ENCODE peak calls at places on chromosomes 5 and 9, in four cellular contexts. O is D721Med, D is body of pancreas, W is H9. L is an unnamed sample.

GRCh38 chr5:74945561-74946165 is 79.5 kb upstream of the FAM169A start:
- DNase-seq in W (no peak), O (no peak), D (no peak), L (peak; percentile 34)

GRCh38 chr5:36724429-36725332 is 118.3 kb downstream of the SLC1A3 start:
- DNase-seq in O (no peak), D (no peak), W (peak; percentile 59), L (peak; percentile 86)

GRCh38 chr9:93673844-93674334 is 97.5 kb downstream of the PHF2 start:
- DNase-seq in W (peak; percentile 20), D (no peak), O (no peak), L (no peak)

GRCh38 chr5:150043657-150044333 is 42.6 kb downstream of the CSF1R start:
- DNase-seq in D (no peak), W (no peak), O (no peak), L (no peak)

GRCh38 chr9:133644968-133645765 is 9.0 kb downstream of the DBH start:
- DNase-seq in D (no peak), O (no peak), W (no peak), L (no peak)

GRCh38 chr5:14914603-14915277 is 43.2 kb upstream of the ANKH start:
- DNase-seq in D (no peak), W (no peak), O (no peak), L (no peak)

GRCh38 chr5:145979270-145980223 is 43.2 kb downstream of the SH3RF2 start:
- DNase-seq in D (peak; percentile 44), O (no peak), W (no peak), L (no peak)

GRCh38 chr5:14034991-14035390 is 90.5 kb upstream of the DNAH5 start:
- DNase-seq in W (no peak), O (no peak), D (no peak), L (no peak)

GRCh38 chr5:175290379-175290778 is 153.6 kb downstream of the DRD1 start:
- DNase-seq in W (no peak), O (no peak), D (no peak), L (no peak)

GRCh38 chr5:9627541-9627940 is 2.6 kb downstream of the TAS2R1 start:
- DNase-seq in O (no peak), D (no peak), W (no peak), L (no peak)

GRCh38 chr9:123337971-123338370 is 18.0 kb upstream of the CRB2 start:
- DNase-seq in W (no peak), D (no peak), O (no peak), L (no peak)

GRCh38 chr5:103847060-103847459 is 284.5 kb upstream of the NUDT12 start:
- DNase-seq in D (no peak), O (no peak), W (no peak), L (no peak)

GRCh38 chr5:54820346-54820745 is 165.0 kb downstream of the ESM1 start:
- DNase-seq in O (no peak), W (no peak), D (no peak), L (no peak)

GRCh38 chr5:14726066-14726838 is 61.7 kb downstream of the OTULIN start:
- DNase-seq in D (no peak), O (no peak), W (no peak), L (no peak)

GRCh38 chr5:66689522-66690220 is 93.5 kb downstream of the MAST4 start:
- DNase-seq in W (no peak), O (no peak), D (peak; percentile 44), L (no peak)

DNA sequence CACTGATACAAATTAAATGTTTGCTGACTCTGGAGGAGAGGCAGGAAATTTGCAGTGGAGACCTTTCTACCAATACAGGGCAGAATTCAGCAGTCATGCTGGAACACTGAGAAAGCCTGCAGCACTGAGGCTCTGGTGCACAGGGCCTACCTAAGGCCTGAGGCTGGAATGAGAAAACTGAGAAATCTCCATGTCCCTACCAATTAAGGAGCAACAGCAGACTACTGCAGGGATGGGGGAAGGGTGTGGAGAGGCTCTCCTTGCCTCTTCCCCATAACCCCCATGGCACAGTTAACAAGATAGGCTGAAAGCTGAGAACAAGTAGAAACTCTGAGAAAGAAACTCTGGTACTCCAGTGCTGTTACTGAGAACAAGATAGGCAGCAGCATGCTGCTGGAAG is 10.5 kb downstream of the FBXO4 start:
- DNase-seq in D (no peak), O (no peak), W (no peak), L (no peak)
- TF ChIP-seq CTCF in D (no peak), O (no peak), W (no peak), L (no peak)

GRCh38 chr5:136642976-136643375 is 277.6 kb upstream of the TRPC7 start:
- DNase-seq in D (no peak), W (no peak), O (no peak), L (no peak)

GRCh38 chr5:136639616-136640015 is 274.3 kb upstream of the TRPC7 start:
- DNase-seq in D (no peak), O (no peak), W (no peak), L (no peak)

GRCh38 chr5:136636001-136636400 is 270.7 kb upstream of the TRPC7 start:
- DNase-seq in W (no peak), D (no peak), O (no peak), L (no peak)

DNA sequence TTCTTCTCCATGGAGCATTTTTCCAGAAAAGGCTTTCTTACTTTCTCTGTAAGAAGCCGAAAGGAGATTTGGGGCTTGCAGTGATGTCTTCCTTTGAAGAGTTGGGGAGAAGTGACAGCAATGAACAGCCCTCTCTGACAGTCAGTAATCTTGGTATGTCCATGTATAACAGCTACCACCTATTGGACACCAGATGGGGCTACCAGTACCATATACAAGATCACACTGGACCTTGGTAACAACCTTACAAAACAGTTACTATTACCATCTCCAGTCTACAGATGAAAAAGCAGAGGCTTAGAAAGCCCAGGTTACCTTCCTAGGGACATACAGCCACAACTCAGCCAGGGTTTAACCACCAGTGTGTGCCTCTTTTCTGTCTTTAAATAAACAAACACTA is 272.7 kb upstream of the TRPC7 start:
- DNase-seq in W (no peak), O (no peak), D (no peak), L (no peak)
- TF ChIP-seq CTCF in W (no peak), O (no peak), D (no peak), L (no peak)

GRCh38 chr5:118960557-118960956 is 27.8 kb downstream of the DTWD2 start:
- DNase-seq in D (no peak), O (no peak), W (no peak), L (no peak)

GRCh38 chr5:118953652-118954005 is 34.7 kb downstream of the DTWD2 start:
- DNase-seq in D (no peak), W (no peak), O (no peak), L (no peak)

GRCh38 chr5:118952992-118953651 is 35.2 kb downstream of the DTWD2 start:
- DNase-seq in W (peak; percentile 28), O (no peak), D (no peak), L (no peak)

GRCh38 chr5:118956727-118957126 is 31.6 kb downstream of the DTWD2 start:
- DNase-seq in W (no peak), D (no peak), O (no peak), L (no peak)
- TF ChIP-seq CTCF in W (peak; percentile 70), D (peak; percentile 32), O (peak; percentile 55), L (no peak)

GRCh38 chr5:64637837-64638443 is 52.4 kb upstream of the SHISAL2B start:
- DNase-seq in O (no peak), D (no peak), W (peak; percentile 37), L (no peak)
- TF ChIP-seq CTCF in O (no peak), D (no peak), W (peak; percentile 42), L (no peak)

GRCh38 chr5:139386039-139386438 is 2.9 kb upstream of the SLC23A1 start:
- DNase-seq in D (no peak), O (peak; percentile 2), W (no peak), L (no peak)

GRCh38 chr5:139390639-139391569 is 1.2 kb upstream of the MZB1 start:
- DNase-seq in D (no peak), W (no peak), O (peak; percentile 12), L (no peak)

GRCh38 chr5:139389701-139390638 is at the start of gene MZB1:
- DNase-seq in W (no peak), O (peak; percentile 13), D (no peak), L (peak; percentile 93)

GRCh38 chr5:139387611-139388197 is 2.0 kb downstream of the MZB1 start:
- DNase-seq in W (no peak), D (no peak), O (peak; percentile 10), L (peak; percentile 31)

DNA sequence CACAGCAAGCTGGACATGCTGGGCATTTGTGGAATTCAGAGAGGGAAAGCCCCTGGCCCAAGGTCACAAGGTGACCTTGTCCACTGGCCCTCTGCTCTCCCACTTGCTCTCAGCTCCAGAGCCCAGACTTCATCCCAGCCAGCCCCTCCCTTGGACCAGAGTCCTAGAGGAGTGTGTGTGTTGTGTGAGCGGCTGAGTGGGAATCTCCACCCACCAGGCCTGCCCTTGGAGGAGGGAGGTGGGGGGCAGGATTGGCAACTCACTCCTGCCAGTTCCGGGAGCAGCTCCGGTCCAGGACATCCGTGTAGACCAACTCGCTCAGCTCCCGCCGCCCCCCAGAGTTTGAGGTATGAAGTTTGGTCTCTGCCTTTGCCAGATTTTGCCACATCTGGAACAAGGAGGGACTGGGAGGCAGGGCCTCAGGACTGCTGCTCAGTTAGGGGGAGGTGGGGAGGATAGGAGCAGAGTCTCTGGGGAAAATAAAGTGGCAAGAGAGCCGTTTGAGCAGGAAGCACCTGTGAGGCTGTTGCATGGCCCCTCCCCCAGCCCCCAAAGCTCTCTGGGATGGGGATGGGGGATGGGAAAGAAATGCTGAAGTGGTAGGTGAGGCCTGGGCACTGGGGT is 1.4 kb downstream of the MZB1 start:
- DNase-seq in W (no peak), O (peak; percentile 18), D (peak; percentile 57), L (peak; percentile 64)
- TF ChIP-seq CTCF in W (no peak), O (no peak), D (no peak), L (no peak)